ENCODE peak calls at places on chromosome 9, in eight cellular contexts. D is psoas muscle, O is fibroblast of pulmonary artery, F is endothelial cell of umbilical vein, Z is tibial nerve, N is heart right ventricle, K is OCI-LY7, G is AG04450. Q is an unnamed sample.

GRCh38 chr9:14312721-14313377 is 1.1 kb downstream of the NFIB start:
- DNase-seq in O (no peak), D (peak), Z (no peak), G (no peak), K (no peak), F (peak), N (no peak), Q (peak)

GRCh38 chr9:21252727-21253547 is 13.1 kb upstream of the IFNA14 start:
- DNase-seq in N (peak), G (no peak), Z (peak), D (no peak), F (peak), K (peak), O (peak), Q (peak)

GRCh38 chr9:81804306-81804705 is 115.0 kb upstream of the TLE1 start:
- DNase-seq in O (no peak), N (no peak), D (no peak), K (no peak), Z (no peak), G (no peak), F (no peak), Q (no peak)

GRCh38 chr9:96453625-96454024 is 3.7 kb downstream of the HABP4 start:
- DNase-seq in N (peak), G (no peak), O (peak), D (no peak), F (peak), Z (peak), K (peak), Q (no peak)

GRCh38 chr9:120252248-120252647 is 327.7 kb downstream of the CDK5RAP2 start:
- DNase-seq in K (no peak), N (no peak), G (no peak), D (no peak), O (no peak), Z (no peak), F (no peak), Q (no peak)

GRCh38 chr9:95481000-95481399 is 35.8 kb downstream of the PTCH1 start:
- DNase-seq in O (no peak), F (no peak), N (no peak), D (no peak), K (no peak), G (no peak), Z (no peak), Q (no peak)

GRCh38 chr9:137397675-137398423 is 25.1 kb downstream of the EXD3 start:
- DNase-seq in O (no peak), D (no peak), N (no peak), F (no peak), G (no peak), Z (no peak), K (no peak), Q (no peak)

GRCh38 chr9:135216666-135217431 is 129.4 kb downstream of the OLFM1 start:
- DNase-seq in N (no peak), O (no peak), D (no peak), G (no peak), F (no peak), Z (no peak), K (no peak), Q (peak)

GRCh38 chr9:103245369-103245768 is 250.2 kb downstream of the CYLC2 start:
- DNase-seq in G (no peak), N (no peak), D (no peak), K (no peak), Z (no peak), F (no peak), O (no peak), Q (no peak)

GRCh38 chr9:95379630-95380029 is 62.1 kb upstream of the FANCC start:
- DNase-seq in F (no peak), D (no peak), O (no peak), Z (no peak), N (no peak), K (peak), G (no peak), Q (no peak)

GRCh38 chr9:22005700-22006605 is 3.2 kb downstream of the CDKN2B start:
- DNase-seq in Z (no peak), N (no peak), D (no peak), G (no peak), K (peak), F (no peak), O (peak), Q (no peak)

GRCh38 chr9:132886358-132886725 is 7.6 kb downstream of the SPACA9 start:
- DNase-seq in K (no peak), N (no peak), F (no peak), G (no peak), O (no peak), D (no peak), Z (no peak), Q (no peak)

GRCh38 chr9:75001719-75002421 is 26.2 kb downstream of the CARNMT1 start:
- DNase-seq in N (peak), D (no peak), K (peak), F (peak), Z (peak), G (peak), O (peak), Q (no peak)

GRCh38 chr9:22111871-22112247 is 102.8 kb upstream of the CDKN2B start:
- DNase-seq in N (no peak), F (peak), D (no peak), K (no peak), Z (no peak), G (peak), O (peak), Q (no peak)

GRCh38 chr9:128026255-128027165 is 40.6 kb downstream of the NAIF1 start:
- DNase-seq in N (no peak), F (peak), O (peak), Z (peak), G (no peak), D (no peak), K (peak), Q (no peak)

GRCh38 chr9:95055337-95055850 is 262.1 kb downstream of the FANCC start:
- DNase-seq in F (peak), D (no peak), O (no peak), Z (no peak), N (no peak), G (no peak), K (no peak), Q (no peak)

GRCh38 chr9:29691758-29692407 is 2118.6 kb upstream of the C9orf72 start:
- DNase-seq in G (no peak), F (no peak), O (peak), K (peak), Z (no peak), D (no peak), N (no peak), Q (no peak)
- TF ChIP-seq CTCF in G (peak), F (no peak), O (peak), K (peak), Z (no peak), D (no peak), N (no peak), Q (no peak)

DNA sequence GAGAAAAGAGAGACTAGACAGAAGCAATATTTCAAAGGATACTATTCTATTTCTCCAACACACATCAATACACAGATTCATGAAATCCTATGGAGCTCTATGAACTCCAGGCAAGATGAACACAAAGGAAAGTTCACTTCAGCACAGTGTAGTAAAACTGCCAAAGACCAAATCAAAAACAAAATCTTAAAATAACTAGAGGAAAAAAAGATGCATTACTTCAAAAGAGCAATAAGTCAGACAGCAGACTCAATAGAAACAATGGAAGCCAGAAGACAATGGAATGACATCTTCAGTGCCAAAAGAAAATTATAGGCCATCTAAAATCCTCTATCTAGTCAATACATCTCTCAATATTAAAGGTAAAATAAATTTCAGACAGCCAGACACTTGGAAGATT is 205.3 kb upstream of the TBC1D2 start:
- DNase-seq in N (no peak), G (no peak), O (no peak), F (no peak), Z (no peak), D (no peak), K (no peak), Q (no peak)
- H3K4me3 ChIP-seq in N (no peak), G (no peak), O (no peak), F (no peak), Z (no peak), D (no peak), K (no peak), Q (no peak)

GRCh38 chr9:72718503-72718902 is 197.1 kb downstream of the TMC1 start:
- DNase-seq in Z (no peak), D (no peak), N (no peak), K (no peak), O (no peak), F (no peak), G (no peak), Q (no peak)
- TF ChIP-seq CTCF in Z (no peak), D (no peak), N (no peak), K (peak), O (no peak), F (no peak), G (no peak), Q (no peak)

DNA sequence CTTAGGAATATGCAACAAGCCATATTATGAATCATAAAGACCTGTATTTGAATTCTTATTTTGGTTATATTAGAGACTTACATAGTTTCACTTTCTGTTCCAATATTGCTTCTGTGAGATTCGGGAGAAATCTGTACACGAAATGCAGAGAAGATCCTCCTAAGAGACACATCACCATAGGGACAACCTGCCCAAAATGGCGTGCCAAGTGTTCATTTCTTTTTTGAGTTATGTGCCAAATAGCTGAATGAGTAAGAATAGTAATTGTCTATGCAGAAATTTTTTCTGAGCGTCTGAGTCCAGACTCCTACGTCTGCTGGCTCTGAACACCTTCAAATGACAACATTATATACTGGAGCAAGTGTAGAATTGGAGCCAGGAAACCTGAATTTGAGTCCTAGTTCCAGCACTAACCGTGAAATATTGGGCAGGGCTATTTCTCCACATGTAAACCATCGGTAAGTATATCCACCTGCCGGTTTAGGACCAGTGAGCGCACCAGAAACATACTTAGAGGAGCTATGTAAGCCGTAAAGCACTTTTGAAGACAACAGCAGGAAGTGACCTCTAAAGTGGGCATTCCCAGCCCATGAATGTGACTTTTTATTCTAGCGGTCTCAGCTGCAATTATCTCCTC is 163.9 kb upstream of the DMRT1 start:
- DNase-seq in G (no peak), Z (no peak), O (no peak), N (no peak), K (no peak), F (peak), D (no peak), Q (no peak)
- H3K4me3 ChIP-seq in G (peak), Z (peak), O (no peak), N (peak), K (no peak), F (peak), D (peak), Q (peak)

GRCh38 chr9:93062364-93062763 is 3.9 kb downstream of the SUSD3 start:
- DNase-seq in K (peak), Z (no peak), O (no peak), N (no peak), F (no peak), G (no peak), D (no peak), Q (peak)
- TF ChIP-seq CTCF in K (peak), Z (no peak), O (no peak), N (no peak), F (no peak), G (no peak), D (no peak), Q (no peak)